ENCODE peak calls at places on chromosomes 6 and 20, in six cellular contexts. K is IMR-90, R is HCT116, M is GM23248, O is DND-41, I is mammary epithelial cell. E is an unnamed sample.
A peak's percentile ranks its signal among the peaks of the same experiment; 100 is the strongest.

GRCh38 chr6:137798846-137799245 is 68.2 kb upstream of the TNFAIP3 start:
- DNase-seq in R (no peak), M (no peak), I (peak; percentile 44), O (peak; percentile 38), K (peak; percentile 32), E (no peak)

GRCh38 chr20:5822569-5822968 is 72.4 kb downstream of the SHLD1 start:
- DNase-seq in K (no peak), M (no peak), O (no peak), I (no peak), R (no peak), E (no peak)

GRCh38 chr6:12010635-12011275 is 1.4 kb upstream of the HIVEP1 start:
- DNase-seq in R (no peak), K (no peak), O (no peak), I (no peak), M (peak; percentile 79), E (peak; percentile 30)

GRCh38 chr6:6556738-6557503 is 31.6 kb upstream of the LY86 start:
- DNase-seq in M (peak; percentile 51), I (no peak), K (peak; percentile 5), O (peak; percentile 63), R (peak; percentile 43), E (peak; percentile 53)

GRCh38 chr6:131744888-131745287 is 34.1 kb upstream of the CTAGE9 start:
- DNase-seq in I (no peak), O (no peak), M (no peak), R (no peak), K (no peak), E (no peak)

GRCh38 chr6:25251426-25251825 is 27.7 kb upstream of the CARMIL1 start:
- DNase-seq in I (no peak), M (no peak), O (no peak), K (no peak), R (no peak), E (no peak)

GRCh38 chr6:17640477-17640917 is 40.4 kb downstream of the FAM8A1 start:
- DNase-seq in R (no peak), O (no peak), K (peak; percentile 35), M (peak; percentile 36), I (peak; percentile 2), E (no peak)

GRCh38 chr6:27290065-27290849 is 21.8 kb downstream of the POM121L2 start:
- DNase-seq in I (peak; percentile 68), K (peak; percentile 63), M (no peak), R (no peak), O (no peak), E (no peak)

GRCh38 chr20:50283922-50284810 is 93.5 kb downstream of the CEBPB start:
- DNase-seq in K (peak; percentile 66), M (peak; percentile 86), R (peak; percentile 74), I (peak; percentile 52), O (no peak), E (no peak)

GRCh38 chr6:106247293-106247692 is 78.3 kb downstream of the ATG5 start:
- DNase-seq in O (no peak), I (no peak), K (peak; percentile 44), R (no peak), M (peak; percentile 23), E (no peak)

GRCh38 chr6:73041051-73041450 is 184.2 kb downstream of the KHDC1L start:
- DNase-seq in M (peak; percentile 36), O (no peak), K (no peak), R (no peak), I (no peak), E (no peak)

GRCh38 chr20:33554914-33555420 is 65.1 kb downstream of the CBFA2T2 start:
- DNase-seq in K (peak; percentile 99), I (peak; percentile 86), O (peak; percentile 29), R (peak; percentile 24), M (peak; percentile 86), E (peak; percentile 79)

GRCh38 chr6:68094070-68094469 is 541.0 kb upstream of the ADGRB3 start:
- DNase-seq in O (no peak), R (no peak), I (no peak), K (no peak), M (no peak), E (no peak)

GRCh38 chr6:122620428-122620827 is 10.2 kb downstream of the PKIB start:
- DNase-seq in R (no peak), O (no peak), I (no peak), M (no peak), K (no peak), E (no peak)

GRCh38 chr20:63475209-63475608 is 2.8 kb upstream of the KCNQ2 start:
- DNase-seq in R (no peak), K (peak; percentile 18), I (peak; percentile 34), M (peak; percentile 61), O (peak; percentile 37), E (no peak)

GRCh38 chr6:165991341-165991740 is 176.3 kb downstream of the TBXT start:
- DNase-seq in M (no peak), R (no peak), O (no peak), K (no peak), I (no peak), E (no peak)

GRCh38 chr20:47482705-47483104 is 19.0 kb upstream of the NCOA3 start:
- DNase-seq in K (no peak), I (no peak), R (no peak), O (no peak), M (no peak), E (no peak)

GRCh38 chr20:44961868-44962267 is 1.7 kb upstream of the TOMM34 start:
- DNase-seq in R (no peak), K (peak; percentile 77), O (no peak), M (peak; percentile 82), I (peak; percentile 45), E (no peak)

GRCh38 chr6:34392497-34393190 is at the start of gene NUDT3:
- DNase-seq in M (peak; percentile 98), R (peak; percentile 87), I (peak; percentile 89), K (peak; percentile 93), O (peak; percentile 94), E (peak; percentile 74)

GRCh38 chr6:34391023-34391485 is 1.4 kb downstream of the NUDT3 start:
- DNase-seq in O (no peak), I (peak; percentile 37), M (peak; percentile 83), K (peak; percentile 71), R (no peak), E (no peak)

GRCh38 chr6:34391711-34392496 is 565 bp downstream of the NUDT3 start:
- DNase-seq in M (peak; percentile 78), I (peak; percentile 66), O (peak; percentile 69), R (no peak), K (peak; percentile 38), E (no peak)

GRCh38 chr6:34389034-34389433 is 3.4 kb downstream of the NUDT3 start:
- DNase-seq in K (no peak), M (no peak), O (no peak), I (no peak), R (no peak), E (no peak)

GRCh38 chr6:34390531-34391013 is 1.9 kb downstream of the NUDT3 start:
- DNase-seq in I (no peak), R (no peak), K (no peak), M (peak; percentile 12), O (no peak), E (no peak)
- H3K9ac ChIP-seq in I (peak overlapping the region; percentile 75), R (peak overlapping the region; percentile 97), K (peak overlapping the region; percentile 90), M (peak overlapping the region; percentile 84), O (peak overlapping the region; percentile 98), E (peak overlapping the region; percentile 97)

DNA sequence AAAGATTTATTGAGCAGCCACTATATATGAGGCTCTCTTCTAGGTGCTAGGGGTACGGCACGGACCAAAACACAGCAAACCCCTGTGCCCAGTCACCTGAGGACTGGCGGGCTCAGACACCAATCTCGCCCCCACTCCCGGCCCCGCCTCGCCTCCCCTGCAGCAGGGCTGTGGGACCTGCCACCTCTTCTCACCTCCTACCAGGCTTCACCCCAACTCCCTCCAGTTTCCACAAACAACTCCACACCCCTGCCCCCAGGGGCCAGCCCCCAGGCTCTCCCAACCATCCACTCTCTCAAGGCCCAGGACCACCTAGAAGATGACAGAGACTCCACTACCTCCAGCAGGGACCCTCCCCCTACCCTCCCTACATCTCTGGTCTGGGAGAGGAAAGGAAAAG is 6.5 kb downstream of the TFEB start:
- DNase-seq in M (no peak), R (no peak), O (no peak), K (no peak), I (no peak), E (no peak)
- H3K9ac ChIP-seq in M (no peak overlapping the region), R (no peak overlapping the region), O (no peak overlapping the region), K (no peak overlapping the region), I (no peak overlapping the region), E (no peak overlapping the region)

GRCh38 chr6:19668710-19669109 is 168.5 kb upstream of the ID4 start:
- DNase-seq in O (no peak), K (no peak), I (no peak), M (peak; percentile 54), R (no peak), E (no peak)

GRCh38 chr6:19663479-19663878 is 173.7 kb upstream of the ID4 start:
- DNase-seq in K (no peak), M (no peak), I (no peak), R (no peak), O (no peak), E (no peak)

GRCh38 chr6:19664050-19664449 is 173.1 kb upstream of the ID4 start:
- DNase-seq in K (no peak), O (no peak), I (no peak), R (no peak), M (no peak), E (no peak)

GRCh38 chr6:19664878-19665715 is 172.1 kb upstream of the ID4 start:
- DNase-seq in O (no peak), K (no peak), I (no peak), M (no peak), R (no peak), E (peak; percentile 91)

GRCh38 chr6:19669206-19669605 is 168.0 kb upstream of the ID4 start:
- DNase-seq in M (peak; percentile 54), K (no peak), R (no peak), O (no peak), I (no peak), E (no peak)
- H3K9ac ChIP-seq in M (peak overlapping the region; percentile 4), K (no peak overlapping the region), R (no peak overlapping the region), O (no peak overlapping the region), I (no peak overlapping the region), E (no peak overlapping the region)

DNA sequence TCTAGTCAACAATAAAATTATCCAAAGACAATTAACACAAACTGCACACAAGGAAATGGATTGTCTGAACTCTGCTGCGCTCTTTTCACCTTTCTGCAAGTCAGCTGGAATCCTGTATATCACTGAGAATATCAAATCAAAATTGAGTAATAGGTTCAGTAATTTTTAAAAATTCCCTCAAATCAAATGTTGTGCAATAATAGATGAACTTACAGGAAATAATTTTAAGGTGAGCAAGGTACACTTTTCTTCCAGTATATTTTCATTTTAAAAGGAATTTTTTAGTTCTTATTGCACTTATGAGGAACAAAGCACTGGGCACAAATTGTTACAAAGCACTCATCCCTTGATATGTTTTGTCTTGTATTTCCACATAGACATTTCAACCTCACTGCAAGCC is 1.2 kb downstream of the SAYSD1 start:
- DNase-seq in K (no peak), I (no peak), O (no peak), M (no peak), R (no peak), E (no peak)
- H3K9ac ChIP-seq in K (no peak overlapping the region), I (peak overlapping the region; percentile 70), O (peak overlapping the region; percentile 74), M (peak overlapping the region; percentile 95), R (peak overlapping the region; percentile 62), E (peak overlapping the region; percentile 94)

E was measured in SK-N-MC.